ENCODE peak calls at places on chromosome 14, in ten cellular contexts. S, B, M, Z, H, W, Q, L, R and V are unnamed samples.

GRCh38 chr14:77140937-77141591 is 527 bp downstream of the ZDHHC22 start:
- DNase-seq in S (no peak), B (peak), M (peak), Z (no peak), H (no peak), W (no peak), Q (peak), L (no peak), R (no peak), V (no peak)

GRCh38 chr14:33512201-33512600 is 438.7 kb downstream of the EGLN3 start:
- DNase-seq in S (no peak), B (peak), M (no peak), Z (no peak), H (no peak), W (no peak), Q (peak), L (no peak), R (no peak), V (no peak)

GRCh38 chr14:73269729-73270651 is 32.7 kb downstream of the PAPLN start:
- DNase-seq in S (no peak), B (peak), M (no peak), Z (no peak), H (no peak), W (no peak), Q (peak), L (no peak), R (peak), V (no peak)

GRCh38 chr14:95664546-95664945 is 21.7 kb upstream of the TCL1B start:
- DNase-seq in S (no peak), B (no peak), M (no peak), Z (no peak), H (no peak), W (no peak), Q (no peak), L (no peak), R (no peak), V (no peak)

GRCh38 chr14:64830961-64831360 is 48.7 kb downstream of the SPTB start:
- DNase-seq in S (no peak), B (no peak), M (no peak), Z (no peak), H (no peak), W (no peak), Q (no peak), L (no peak), R (no peak), V (no peak)

GRCh38 chr14:101855958-101856357 is 94.4 kb downstream of the PPP2R5C start:
- DNase-seq in S (no peak), B (no peak), M (no peak), Z (no peak), H (no peak), W (no peak), Q (no peak), L (no peak), R (no peak), V (no peak)

GRCh38 chr14:25848601-25849000 is 749.2 kb downstream of the NOVA1 start:
- DNase-seq in S (no peak), B (no peak), M (no peak), Z (no peak), H (no peak), W (no peak), Q (no peak), L (no peak), R (no peak), V (no peak)

GRCh38 chr14:100303925-100304324 is 2.3 kb downstream of the SLC25A29 start:
- DNase-seq in S (no peak), B (no peak), M (no peak), Z (no peak), H (no peak), W (no peak), Q (no peak), L (no peak), R (no peak), V (no peak)

GRCh38 chr14:102087762-102088011 is 843 bp upstream of the HSP90AA1 start:
- DNase-seq in S (no peak), B (no peak), M (no peak), Z (no peak), H (no peak), W (no peak), Q (no peak), L (no peak), R (no peak), V (no peak)

GRCh38 chr14:89794096-89794495 is 160.4 kb downstream of the EFCAB11 start:
- DNase-seq in S (no peak), B (no peak), M (no peak), Z (no peak), H (no peak), W (no peak), Q (peak), L (no peak), R (no peak), V (no peak)

GRCh38 chr14:75989134-75989533 is 3.6 kb downstream of the IFT43 start:
- DNase-seq in S (no peak), B (peak), M (no peak), Z (no peak), H (no peak), W (no peak), Q (peak), L (no peak), R (no peak), V (no peak)

GRCh38 chr14:69749956-69750355 is 17.0 kb upstream of the SRSF5 start:
- DNase-seq in S (no peak), B (no peak), M (no peak), Z (no peak), H (no peak), W (no peak), Q (no peak), L (no peak), R (no peak), V (no peak)

GRCh38 chr14:91170504-91171121 is 56.7 kb downstream of the DGLUCY start:
- DNase-seq in S (no peak), B (no peak), M (no peak), Z (no peak), H (no peak), W (no peak), Q (peak), L (no peak), R (no peak), V (no peak)

GRCh38 chr14:84877061-84877460 is 652.9 kb upstream of the FLRT2 start:
- DNase-seq in S (no peak), B (no peak), M (no peak), Z (no peak), H (no peak), W (no peak), Q (no peak), L (no peak), R (no peak), V (no peak)

GRCh38 chr14:96246535-96246839 is 9.5 kb upstream of the BDKRB1 start:
- DNase-seq in S (no peak), B (peak), M (no peak), Z (no peak), H (peak), W (no peak), Q (peak), L (no peak), R (no peak), V (no peak)

GRCh38 chr14:90692061-90692460 is 124.2 kb downstream of the TTC7B start:
- DNase-seq in S (no peak), B (no peak), M (no peak), Z (no peak), H (no peak), W (no peak), Q (no peak), L (no peak), R (no peak), V (no peak)

GRCh38 chr14:34220921-34221320 is 241.1 kb downstream of the SPTSSA start:
- DNase-seq in S (no peak), B (no peak), M (no peak), Z (no peak), H (no peak), W (peak), Q (no peak), L (no peak), R (no peak), V (no peak)

GRCh38 chr14:89787525-89787924 is 167.0 kb downstream of the EFCAB11 start:
- DNase-seq in S (no peak), B (peak), M (no peak), Z (no peak), H (peak), W (no peak), Q (peak), L (no peak), R (no peak), V (no peak)

GRCh38 chr14:56810850-56811595 is 744 bp upstream of the OTX2 start:
- DNase-seq in S (no peak), B (no peak), M (no peak), Z (no peak), H (no peak), W (no peak), Q (no peak), L (no peak), R (no peak), V (no peak)

GRCh38 chr14:55256586-55256985 is 14.6 kb upstream of the FBXO34 start:
- DNase-seq in S (no peak), B (no peak), M (no peak), Z (no peak), H (no peak), W (no peak), Q (no peak), L (no peak), R (no peak), V (no peak)

GRCh38 chr14:70655110-70655826 is 13.6 kb downstream of the TTC9 start:
- DNase-seq in S (peak), B (peak), M (no peak), Z (no peak), H (no peak), W (peak), Q (no peak), L (peak), R (no peak), V (peak)

GRCh38 chr14:91258876-91259275 is 14.4 kb upstream of the GPR68 start:
- DNase-seq in S (no peak), B (no peak), M (no peak), Z (no peak), H (no peak), W (no peak), Q (no peak), L (no peak), R (no peak), V (no peak)

GRCh38 chr14:75450381-75451276 is 22.8 kb downstream of the JDP2 start:
- DNase-seq in S (no peak), B (peak), M (peak), Z (peak), H (peak), W (no peak), Q (peak), L (no peak), R (no peak), V (no peak)

GRCh38 chr14:61511558-61511924 is 183.8 kb upstream of the HIF1A start:
- DNase-seq in S (no peak), B (no peak), M (no peak), Z (peak), H (no peak), W (peak), Q (no peak), L (no peak), R (no peak), V (no peak)

GRCh38 chr14:31122098-31122611 is 85.4 kb downstream of the HECTD1 start:
- DNase-seq in S (no peak), B (no peak), M (no peak), Z (no peak), H (no peak), W (peak), Q (peak), L (no peak), R (no peak), V (no peak)

GRCh38 chr14:104321151-104322130 is 183.1 kb downstream of the KIF26A start:
- DNase-seq in S (no peak), B (no peak), M (no peak), Z (no peak), H (no peak), W (no peak), Q (no peak), L (no peak), R (no peak), V (no peak)

GRCh38 chr14:90820958-90821357 is 4.7 kb upstream of the TTC7B start:
- DNase-seq in S (peak), B (peak), M (no peak), Z (no peak), H (peak), W (peak), Q (no peak), L (peak), R (no peak), V (peak)

GRCh38 chr14:32813401-32813800 is 125.3 kb upstream of the NPAS3 start:
- DNase-seq in S (no peak), B (no peak), M (no peak), Z (no peak), H (no peak), W (no peak), Q (no peak), L (no peak), R (no peak), V (no peak)

GRCh38 chr14:99589031-99589441 is 15.0 kb downstream of the CCDC85C start:
- DNase-seq in S (no peak), B (no peak), M (peak), Z (no peak), H (no peak), W (no peak), Q (no peak), L (no peak), R (no peak), V (no peak)

GRCh38 chr14:77219591-77219990 is 38.0 kb downstream of the TMEM63C start:
- DNase-seq in S (no peak), B (no peak), M (no peak), Z (no peak), H (no peak), W (no peak), Q (no peak), L (no peak), R (peak), V (no peak)

GRCh38 chr14:64953310-64953654 is 10.7 kb upstream of the GPX2 start:
- DNase-seq in S (no peak), B (no peak), M (no peak), Z (no peak), H (no peak), W (no peak), Q (no peak), L (no peak), R (no peak), V (no peak)

GRCh38 chr14:96482986-96483385 is 19.2 kb upstream of the PAPOLA start:
- DNase-seq in S (no peak), B (no peak), M (no peak), Z (no peak), H (no peak), W (no peak), Q (no peak), L (no peak), R (no peak), V (no peak)

GRCh38 chr14:84074626-84075025 is 1455.3 kb upstream of the FLRT2 start:
- DNase-seq in S (no peak), B (no peak), M (no peak), Z (no peak), H (no peak), W (no peak), Q (no peak), L (no peak), R (no peak), V (no peak)

GRCh38 chr14:100271247-100271939 is 32.4 kb downstream of the YY1 start:
- DNase-seq in S (no peak), B (peak), M (no peak), Z (peak), H (no peak), W (peak), Q (peak), L (no peak), R (no peak), V (no peak)

GRCh38 chr14:95330591-95331370 is 11.1 kb upstream of the CLMN start:
- DNase-seq in S (no peak), B (no peak), M (no peak), Z (peak), H (no peak), W (no peak), Q (no peak), L (no peak), R (no peak), V (no peak)

GRCh38 chr14:103629503-103630121 is 601 bp downstream of the KLC1 start:
- DNase-seq in S (peak), B (peak), M (peak), Z (peak), H (peak), W (peak), Q (peak), L (no peak), R (peak), V (peak)

GRCh38 chr14:94893411-94894160 is 123.7 kb upstream of the GSC start:
- DNase-seq in S (no peak), B (no peak), M (no peak), Z (no peak), H (no peak), W (no peak), Q (no peak), L (no peak), R (no peak), V (no peak)

GRCh38 chr14:99186956-99187690 is 84.9 kb downstream of the BCL11B start:
- DNase-seq in S (no peak), B (no peak), M (no peak), Z (no peak), H (no peak), W (no peak), Q (no peak), L (no peak), R (no peak), V (no peak)

GRCh38 chr14:35678403-35679028 is 130.6 kb downstream of the RALGAPA1 start:
- DNase-seq in S (no peak), B (no peak), M (no peak), Z (no peak), H (no peak), W (no peak), Q (no peak), L (no peak), R (no peak), V (no peak)